ENCODE peak calls at places on chromosomes 12 and 14, in five cellular contexts. R, J, U, N and F are unnamed samples.

GRCh38 chr12:29521951-29522350 is 24.5 kb upstream of the OVCH1 start:
- DNase-seq in R (peak; percentile 43), J (no peak), U (peak; percentile 28), N (peak; percentile 79), F (peak; percentile 61)

GRCh38 chr12:96177013-96177412 is 17.2 kb upstream of the ELK3 start:
- DNase-seq in R (peak; percentile 82), J (no peak), U (peak; percentile 67), N (peak; percentile 63), F (peak; percentile 86)

GRCh38 chr14:38992067-38992835 is 110.8 kb downstream of the SEC23A start:
- DNase-seq in R (no peak), J (no peak), U (no peak), N (peak; percentile 47), F (peak; percentile 17)

GRCh38 chr12:63319386-63319785 is 168.4 kb upstream of the AVPR1A start:
- DNase-seq in R (no peak), J (peak; percentile 74), U (no peak), N (no peak), F (no peak)

GRCh38 chr12:91239497-91239896 is 56.9 kb upstream of the DCN start:
- DNase-seq in R (no peak), J (no peak), U (no peak), N (no peak), F (peak; percentile 44)

GRCh38 chr14:101843665-101844064 is 82.2 kb downstream of the PPP2R5C start:
- DNase-seq in R (no peak), J (no peak), U (no peak), N (no peak), F (no peak)

GRCh38 chr12:53589423-53589822 is 36.8 kb downstream of the ATF7 start:
- DNase-seq in R (no peak), J (no peak), U (no peak), N (no peak), F (no peak)

GRCh38 chr12:41944241-41944640 is 200.4 kb downstream of the GXYLT1 start:
- DNase-seq in R (no peak), J (no peak), U (no peak), N (no peak), F (no peak)

GRCh38 chr14:61147898-61148549 is 133.1 kb downstream of the TMEM30B start:
- DNase-seq in R (peak; percentile 100), J (no peak), U (peak; percentile 92), N (peak; percentile 91), F (peak; percentile 63)

GRCh38 chr12:53010955-53011354 is 4.7 kb downstream of the EIF4B start:
- DNase-seq in R (no peak), J (no peak), U (no peak), N (no peak), F (no peak)

DNA sequence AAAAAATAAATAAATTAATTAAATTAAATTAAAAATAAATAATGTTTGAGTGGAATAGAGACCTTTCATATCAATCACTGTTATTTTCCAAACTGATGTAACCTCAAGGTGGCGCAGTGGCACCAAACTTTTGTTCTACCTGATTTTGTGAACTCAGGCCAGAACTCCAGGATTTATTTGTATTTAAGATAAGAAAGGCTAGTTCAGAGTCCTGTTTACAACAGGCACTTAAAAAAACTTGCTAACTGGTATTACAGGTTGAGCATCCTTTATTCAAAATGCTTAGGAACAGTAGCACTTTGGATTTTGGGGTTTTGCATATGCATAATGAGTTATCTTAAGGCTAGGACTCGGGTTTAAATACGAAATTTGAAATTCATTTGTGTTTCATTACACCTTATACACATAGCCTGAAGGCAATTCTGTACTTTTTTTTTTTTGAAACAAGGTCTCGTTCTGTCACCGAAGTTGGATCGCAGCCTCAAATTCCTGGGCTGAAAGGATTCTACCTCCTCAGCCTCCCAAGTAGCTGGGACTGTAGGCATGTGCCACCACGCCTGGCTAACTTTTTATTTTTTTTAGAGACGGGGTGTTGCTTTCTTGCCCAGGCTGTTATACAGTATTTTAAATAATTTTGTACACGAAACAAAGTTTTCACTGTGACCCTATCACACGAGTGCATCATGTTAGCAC is 32.4 kb downstream of the YY1 start:
- DNase-seq in R (no peak), J (peak; percentile 60), U (no peak), N (peak; percentile 40), F (peak; percentile 48)
- TF ChIP-seq CTCF in R (peak; percentile 23), J (peak; percentile 66), U (peak; percentile 23), N (peak; percentile 35), F (peak; percentile 17)

DNA sequence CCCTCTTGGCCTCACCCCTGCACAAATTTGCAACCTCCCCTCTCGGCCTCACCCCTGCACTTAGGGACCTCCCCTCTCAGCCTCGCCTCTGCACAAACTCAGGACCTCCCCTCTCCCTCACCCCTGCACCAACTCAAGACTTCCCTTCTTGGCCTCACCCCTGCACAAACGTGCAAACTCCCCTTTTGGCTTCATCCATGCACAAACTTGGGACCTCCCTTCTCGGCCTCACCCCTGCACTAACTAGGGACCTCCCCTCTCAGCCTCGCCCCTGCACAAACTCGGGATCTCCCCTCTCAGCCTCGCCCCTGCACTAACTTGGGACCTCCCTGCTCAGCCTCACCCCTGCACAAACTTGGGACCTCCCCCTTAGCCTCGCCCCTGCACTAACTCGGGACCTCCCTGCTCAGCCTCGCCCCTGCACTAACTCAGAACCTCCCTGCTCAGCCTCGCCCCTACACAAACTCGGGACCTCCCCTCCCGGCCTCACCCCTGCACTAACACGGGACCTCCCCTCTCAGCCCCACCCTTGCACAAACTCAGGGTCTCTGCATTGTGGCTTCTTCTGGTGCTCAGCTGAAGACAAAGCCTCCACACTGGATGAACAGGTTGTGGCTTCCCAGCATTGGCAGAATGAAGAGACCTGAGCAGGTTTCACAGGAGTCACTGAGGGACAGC is 11.0 kb upstream of the GOLGA3 start:
- DNase-seq in R (no peak), J (peak; percentile 49), U (no peak), N (no peak), F (no peak)
- H3K4me3 ChIP-seq in R (no peak overlapping the region), J (no peak overlapping the region), U (no peak overlapping the region), N (no peak overlapping the region), F (no peak overlapping the region)

DNA sequence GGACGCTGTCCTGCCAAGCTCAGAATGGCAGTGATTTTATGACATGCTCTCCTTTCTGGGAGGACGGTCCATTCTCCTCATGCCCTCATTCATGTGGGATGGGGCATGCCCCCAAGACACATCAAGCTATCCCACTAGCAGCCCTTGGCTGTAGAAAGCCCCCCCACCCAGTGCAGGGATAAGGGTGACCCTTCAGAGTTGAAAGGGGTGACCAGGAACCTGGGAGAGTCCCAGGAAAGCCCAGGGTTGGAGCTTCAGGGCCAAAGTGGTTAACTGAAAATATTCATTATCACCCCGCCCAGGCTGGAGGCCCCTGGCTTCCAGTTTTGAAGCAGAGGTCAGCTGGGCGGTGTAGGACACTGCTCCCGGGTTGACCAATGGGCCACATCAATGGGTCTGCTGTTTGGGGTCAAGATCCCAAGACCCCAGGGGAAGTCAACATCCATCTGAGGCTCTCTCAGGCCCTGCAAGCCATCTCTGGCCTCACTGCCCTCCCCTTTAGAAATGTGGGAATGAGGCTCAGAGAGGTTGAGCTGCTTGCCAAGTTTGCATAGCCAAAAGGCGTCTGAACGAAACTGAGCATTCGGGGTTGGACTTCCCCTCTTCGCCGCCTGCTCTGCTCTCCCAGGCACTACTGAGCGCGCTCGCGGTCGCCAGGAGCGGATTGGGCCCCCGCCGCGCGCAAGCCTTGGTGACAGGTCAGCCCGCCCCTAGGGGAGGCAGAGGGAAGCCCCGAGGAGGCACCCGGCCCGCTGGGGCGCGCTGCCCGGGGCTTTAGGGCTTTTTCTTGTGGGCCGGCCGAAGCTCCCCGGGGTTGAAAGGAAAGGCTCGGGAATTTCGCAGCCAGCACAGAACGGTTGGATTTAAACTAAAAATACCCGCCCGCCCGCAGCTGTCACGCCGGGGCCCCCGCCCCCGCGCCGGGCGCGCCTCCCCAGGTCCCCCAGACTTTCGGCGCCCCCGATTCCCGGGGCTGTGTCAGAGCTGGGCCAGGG is 630 bp downstream of the SYNE3 start:
- DNase-seq in R (peak; percentile 45), J (peak; percentile 89), U (no peak), N (peak; percentile 39), F (peak; percentile 70)
- TF ChIP-seq CTCF in R (peak; percentile 34), J (peak; percentile 69), U (peak; percentile 21), N (peak; percentile 10), F (peak; percentile 44)

DNA sequence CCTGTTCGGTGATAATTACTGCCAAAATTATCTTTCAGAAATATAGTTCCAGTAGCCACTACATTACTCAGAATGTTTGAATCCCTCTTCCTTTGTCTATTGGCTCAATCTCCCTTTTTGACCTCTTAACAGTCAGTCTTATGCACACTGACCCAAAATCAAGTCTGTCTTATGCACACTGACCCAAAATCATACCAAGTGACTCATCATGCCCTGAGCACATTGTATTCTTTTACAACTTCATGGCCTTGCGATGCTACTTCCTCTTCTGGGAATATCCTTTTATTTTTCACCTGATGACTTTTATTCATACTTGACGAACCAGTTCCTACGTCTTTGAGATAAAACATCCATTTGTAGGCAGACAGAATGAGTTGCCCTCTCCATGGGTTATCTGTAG is 182.3 kb downstream of the NPAS3 start:
- DNase-seq in R (no peak), J (no peak), U (peak; percentile 36), N (peak; percentile 24), F (no peak)
- H3K4me3 ChIP-seq in R (no peak overlapping the region), J (no peak overlapping the region), U (no peak overlapping the region), N (no peak overlapping the region), F (no peak overlapping the region)

DNA sequence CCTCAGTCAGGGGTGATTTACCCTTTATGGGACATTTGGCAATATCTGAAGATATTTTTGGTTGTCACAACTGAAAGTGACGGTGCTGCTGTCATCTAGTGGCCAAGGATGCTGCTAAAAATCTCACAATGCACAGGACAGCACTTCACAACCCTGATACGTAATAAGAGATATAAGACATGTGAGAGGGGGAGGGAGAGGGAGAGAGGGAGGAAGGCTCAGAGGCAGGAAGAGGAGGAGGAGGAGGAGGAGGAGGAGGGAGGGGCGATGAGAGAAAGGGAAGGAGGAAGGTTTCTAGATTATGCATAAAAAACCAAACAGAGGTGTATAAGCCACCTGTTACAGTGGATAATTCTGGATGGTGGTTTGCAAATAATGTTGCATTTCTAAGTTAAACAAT is 14.3 kb downstream of the MYL2 start:
- DNase-seq in R (no peak), J (no peak), U (no peak), N (no peak), F (no peak)
- TF ChIP-seq CTCF in R (no peak), J (peak; percentile 23), U (no peak), N (no peak), F (no peak)